ENCODE peak calls at places on chromosomes 5 and 9, in six cellular contexts. Q, X, C, S, B and I are unnamed samples.

GRCh38 chr5:42059778-42060464 is 134.8 kb downstream of the FBXO4 start:
- DNase-seq in Q (no peak), X (no peak), C (no peak), S (no peak), B (no peak), I (no peak)

GRCh38 chr9:37564931-37565330 is 11.2 kb downstream of the FBXO10 start:
- DNase-seq in Q (no peak), X (no peak), C (no peak), S (no peak), B (no peak), I (no peak)

GRCh38 chr5:179914032-179914755 is 6.5 kb upstream of the TBC1D9B start:
- DNase-seq in Q (no peak), X (peak), C (no peak), S (no peak), B (no peak), I (peak)

GRCh38 chr5:122492675-122493074 is 180.6 kb downstream of the SNCAIP start:
- DNase-seq in Q (no peak), X (no peak), C (no peak), S (no peak), B (no peak), I (no peak)

GRCh38 chr9:90112791-90113190 is 508.0 kb downstream of the GADD45G start:
- DNase-seq in Q (no peak), X (no peak), C (no peak), S (no peak), B (no peak), I (no peak)

GRCh38 chr5:174514983-174515394 is 209.4 kb upstream of the MSX2 start:
- DNase-seq in Q (no peak), X (no peak), C (no peak), S (no peak), B (no peak), I (no peak)

GRCh38 chr9:138011951-138012500 is 134.4 kb downstream of the CACNA1B start:
- DNase-seq in Q (peak), X (no peak), C (no peak), S (peak), B (no peak), I (no peak)

GRCh38 chr9:131273146-131273545 is 3.2 kb downstream of the FAM78A start:
- DNase-seq in Q (no peak), X (no peak), C (no peak), S (no peak), B (no peak), I (no peak)

GRCh38 chr5:128413356-128413755 is 124.7 kb downstream of the FBN2 start:
- DNase-seq in Q (no peak), X (peak), C (no peak), S (no peak), B (no peak), I (no peak)

GRCh38 chr9:130536594-130537215 is 42.7 kb upstream of the FUBP3 start:
- DNase-seq in Q (no peak), X (no peak), C (no peak), S (no peak), B (no peak), I (no peak)

GRCh38 chr5:38600334-38601045 is 44.0 kb upstream of the LIFR start:
- DNase-seq in Q (no peak), X (no peak), C (no peak), S (no peak), B (no peak), I (no peak)

GRCh38 chr5:68140763-68141162 is 74.8 kb upstream of the PIK3R1 start:
- DNase-seq in Q (no peak), X (no peak), C (no peak), S (no peak), B (no peak), I (no peak)

GRCh38 chr9:10242255-10242654 is 370.5 kb downstream of the PTPRD start:
- DNase-seq in Q (no peak), X (no peak), C (no peak), S (no peak), B (no peak), I (no peak)

GRCh38 chr5:175288048-175288621 is 155.8 kb downstream of the DRD1 start:
- DNase-seq in Q (no peak), X (peak), C (no peak), S (no peak), B (no peak), I (peak)

GRCh38 chr9:107624216-107624948 is 134.8 kb upstream of the KLF4 start:
- DNase-seq in Q (no peak), X (no peak), C (no peak), S (no peak), B (no peak), I (no peak)

GRCh38 chr5:136015966-136016365 is 12.8 kb upstream of the TGFBI start:
- DNase-seq in Q (no peak), X (no peak), C (no peak), S (no peak), B (no peak), I (no peak)